ENCODE peak calls at places on chromosomes 2 and 18, in seven cellular contexts. One of them, this sample, is unnamed.

GRCh38 chr2:70692256-70692655 is 75.7 kb downstream of the ADD2 start:
- DNase-seq in activated gamma-delta T cell: no peak
- DNase-seq in stimulated activated CD4-positive, alpha-beta T cell treated with anti-CD3 and anti-CD28 coated beads, Interleukin-1b, Interleukin-23, amount 100 ng/mL, for 4 hours: no peak
- DNase-seq in activated CD8-positive, alpha-beta memory T cell treated with anti-CD3 and anti-CD28 coated beads for 24 hours: no peak
- DNase-seq in NCI-H345: no peak
- DNase-seq in ELR: no peak
- DNase-seq in ACHN: no peak
- DNase-seq in this sample: no peak

GRCh38 chr2:237859533-237860272 is at the start of gene RAMP1:
- DNase-seq in activated gamma-delta T cell: no peak
- DNase-seq in ACHN: no peak
- DNase-seq in NCI-H345: no peak
- DNase-seq in stimulated activated CD4-positive, alpha-beta T cell treated with anti-CD3 and anti-CD28 coated beads, Interleukin-1b, Interleukin-23, amount 100 ng/mL, for 4 hours: no peak
- DNase-seq in ELR: peak; percentile 32
- DNase-seq in activated CD8-positive, alpha-beta memory T cell treated with anti-CD3 and anti-CD28 coated beads for 24 hours: peak; percentile 58
- DNase-seq in this sample: peak; percentile 82

GRCh38 chr2:200077838-200078237 is 122.5 kb downstream of the MAIP1 start:
- DNase-seq in ELR: peak; percentile 78
- DNase-seq in ACHN: no peak
- DNase-seq in activated CD8-positive, alpha-beta memory T cell treated with anti-CD3 and anti-CD28 coated beads for 24 hours: no peak
- DNase-seq in activated gamma-delta T cell: no peak
- DNase-seq in stimulated activated CD4-positive, alpha-beta T cell treated with anti-CD3 and anti-CD28 coated beads, Interleukin-1b, Interleukin-23, amount 100 ng/mL, for 4 hours: no peak
- DNase-seq in NCI-H345: no peak
- DNase-seq in this sample: peak; percentile 16

GRCh38 chr18:10265560-10266235 is 188.7 kb upstream of the APCDD1 start:
- DNase-seq in activated gamma-delta T cell: no peak
- DNase-seq in ACHN: no peak
- DNase-seq in stimulated activated CD4-positive, alpha-beta T cell treated with anti-CD3 and anti-CD28 coated beads, Interleukin-1b, Interleukin-23, amount 100 ng/mL, for 4 hours: no peak
- DNase-seq in NCI-H345: no peak
- DNase-seq in ELR: no peak
- DNase-seq in activated CD8-positive, alpha-beta memory T cell treated with anti-CD3 and anti-CD28 coated beads for 24 hours: no peak
- DNase-seq in this sample: no peak

GRCh38 chr2:54899576-54900200 is 150.6 kb downstream of the RTN4 start:
- DNase-seq in activated gamma-delta T cell: no peak
- DNase-seq in NCI-H345: no peak
- DNase-seq in stimulated activated CD4-positive, alpha-beta T cell treated with anti-CD3 and anti-CD28 coated beads, Interleukin-1b, Interleukin-23, amount 100 ng/mL, for 4 hours: no peak
- DNase-seq in ELR: peak; percentile 76
- DNase-seq in activated CD8-positive, alpha-beta memory T cell treated with anti-CD3 and anti-CD28 coated beads for 24 hours: no peak
- DNase-seq in ACHN: peak; percentile 71
- DNase-seq in this sample: peak; percentile 65

GRCh38 chr18:30160124-30160523 is 882.4 kb downstream of the DSC3 start:
- DNase-seq in activated CD8-positive, alpha-beta memory T cell treated with anti-CD3 and anti-CD28 coated beads for 24 hours: no peak
- DNase-seq in stimulated activated CD4-positive, alpha-beta T cell treated with anti-CD3 and anti-CD28 coated beads, Interleukin-1b, Interleukin-23, amount 100 ng/mL, for 4 hours: no peak
- DNase-seq in ELR: no peak
- DNase-seq in activated gamma-delta T cell: no peak
- DNase-seq in NCI-H345: no peak
- DNase-seq in ACHN: no peak
- DNase-seq in this sample: no peak

GRCh38 chr2:236629961-236630872 is 60.6 kb downstream of the ACKR3 start:
- DNase-seq in ELR: no peak
- DNase-seq in activated CD8-positive, alpha-beta memory T cell treated with anti-CD3 and anti-CD28 coated beads for 24 hours: no peak
- DNase-seq in activated gamma-delta T cell: no peak
- DNase-seq in stimulated activated CD4-positive, alpha-beta T cell treated with anti-CD3 and anti-CD28 coated beads, Interleukin-1b, Interleukin-23, amount 100 ng/mL, for 4 hours: no peak
- DNase-seq in NCI-H345: no peak
- DNase-seq in ACHN: no peak
- DNase-seq in this sample: no peak

GRCh38 chr2:25431604-25432003 is 89.9 kb upstream of the DNMT3A start:
- DNase-seq in ACHN: no peak
- DNase-seq in activated CD8-positive, alpha-beta memory T cell treated with anti-CD3 and anti-CD28 coated beads for 24 hours: no peak
- DNase-seq in stimulated activated CD4-positive, alpha-beta T cell treated with anti-CD3 and anti-CD28 coated beads, Interleukin-1b, Interleukin-23, amount 100 ng/mL, for 4 hours: no peak
- DNase-seq in NCI-H345: no peak
- DNase-seq in activated gamma-delta T cell: no peak
- DNase-seq in ELR: no peak
- DNase-seq in this sample: no peak

GRCh38 chr18:66510357-66511027 is 93.4 kb downstream of the CDH19 start:
- DNase-seq in ACHN: no peak
- DNase-seq in activated gamma-delta T cell: no peak
- DNase-seq in ELR: no peak
- DNase-seq in activated CD8-positive, alpha-beta memory T cell treated with anti-CD3 and anti-CD28 coated beads for 24 hours: no peak
- DNase-seq in NCI-H345: no peak
- DNase-seq in stimulated activated CD4-positive, alpha-beta T cell treated with anti-CD3 and anti-CD28 coated beads, Interleukin-1b, Interleukin-23, amount 100 ng/mL, for 4 hours: no peak
- DNase-seq in this sample: no peak

GRCh38 chr2:215476424-215476823 is 40.6 kb upstream of the FN1 start:
- DNase-seq in ACHN: no peak
- DNase-seq in stimulated activated CD4-positive, alpha-beta T cell treated with anti-CD3 and anti-CD28 coated beads, Interleukin-1b, Interleukin-23, amount 100 ng/mL, for 4 hours: no peak
- DNase-seq in NCI-H345: no peak
- DNase-seq in activated gamma-delta T cell: no peak
- DNase-seq in ELR: peak; percentile 44
- DNase-seq in activated CD8-positive, alpha-beta memory T cell treated with anti-CD3 and anti-CD28 coated beads for 24 hours: no peak
- DNase-seq in this sample: no peak

GRCh38 chr2:105288133-105288532 is 41.4 kb downstream of the TGFBRAP1 start:
- DNase-seq in activated gamma-delta T cell: no peak
- DNase-seq in stimulated activated CD4-positive, alpha-beta T cell treated with anti-CD3 and anti-CD28 coated beads, Interleukin-1b, Interleukin-23, amount 100 ng/mL, for 4 hours: no peak
- DNase-seq in activated CD8-positive, alpha-beta memory T cell treated with anti-CD3 and anti-CD28 coated beads for 24 hours: no peak
- DNase-seq in NCI-H345: no peak
- DNase-seq in ACHN: no peak
- DNase-seq in ELR: no peak
- DNase-seq in this sample: no peak

GRCh38 chr2:221444106-221444505 is 128.0 kb downstream of the EPHA4 start:
- DNase-seq in ACHN: peak; percentile 6
- DNase-seq in stimulated activated CD4-positive, alpha-beta T cell treated with anti-CD3 and anti-CD28 coated beads, Interleukin-1b, Interleukin-23, amount 100 ng/mL, for 4 hours: no peak
- DNase-seq in ELR: peak; percentile 63
- DNase-seq in activated gamma-delta T cell: no peak
- DNase-seq in NCI-H345: no peak
- DNase-seq in activated CD8-positive, alpha-beta memory T cell treated with anti-CD3 and anti-CD28 coated beads for 24 hours: no peak
- DNase-seq in this sample: no peak

GRCh38 chr2:169625781-169626180 is 41.6 kb downstream of the PPIG start:
- DNase-seq in ACHN: no peak
- DNase-seq in activated CD8-positive, alpha-beta memory T cell treated with anti-CD3 and anti-CD28 coated beads for 24 hours: no peak
- DNase-seq in stimulated activated CD4-positive, alpha-beta T cell treated with anti-CD3 and anti-CD28 coated beads, Interleukin-1b, Interleukin-23, amount 100 ng/mL, for 4 hours: no peak
- DNase-seq in activated gamma-delta T cell: no peak
- DNase-seq in ELR: no peak
- DNase-seq in NCI-H345: no peak
- DNase-seq in this sample: no peak

GRCh38 chr2:154452906-154453493 is 245.5 kb upstream of the KCNJ3 start:
- DNase-seq in activated gamma-delta T cell: no peak
- DNase-seq in NCI-H345: no peak
- DNase-seq in activated CD8-positive, alpha-beta memory T cell treated with anti-CD3 and anti-CD28 coated beads for 24 hours: no peak
- DNase-seq in stimulated activated CD4-positive, alpha-beta T cell treated with anti-CD3 and anti-CD28 coated beads, Interleukin-1b, Interleukin-23, amount 100 ng/mL, for 4 hours: no peak
- DNase-seq in ACHN: peak; percentile 39
- DNase-seq in ELR: peak; percentile 7
- DNase-seq in this sample: peak; percentile 63

GRCh38 chr2:120239488-120240287 is 13.0 kb upstream of the RALB start:
- DNase-seq in stimulated activated CD4-positive, alpha-beta T cell treated with anti-CD3 and anti-CD28 coated beads, Interleukin-1b, Interleukin-23, amount 100 ng/mL, for 4 hours: no peak
- DNase-seq in ACHN: peak; percentile 86
- DNase-seq in ELR: peak; percentile 93
- DNase-seq in NCI-H345: no peak
- DNase-seq in activated CD8-positive, alpha-beta memory T cell treated with anti-CD3 and anti-CD28 coated beads for 24 hours: no peak
- DNase-seq in activated gamma-delta T cell: no peak
- DNase-seq in this sample: no peak

GRCh38 chr2:136319227-136319626 is 201.3 kb upstream of the CXCR4 start:
- DNase-seq in NCI-H345: no peak
- DNase-seq in activated gamma-delta T cell: no peak
- DNase-seq in activated CD8-positive, alpha-beta memory T cell treated with anti-CD3 and anti-CD28 coated beads for 24 hours: no peak
- DNase-seq in ACHN: no peak
- DNase-seq in ELR: no peak
- DNase-seq in stimulated activated CD4-positive, alpha-beta T cell treated with anti-CD3 and anti-CD28 coated beads, Interleukin-1b, Interleukin-23, amount 100 ng/mL, for 4 hours: no peak
- DNase-seq in this sample: no peak

GRCh38 chr2:182379235-182379634 is 47.6 kb downstream of the PDE1A start:
- DNase-seq in NCI-H345: peak; percentile 1
- DNase-seq in activated gamma-delta T cell: no peak
- DNase-seq in stimulated activated CD4-positive, alpha-beta T cell treated with anti-CD3 and anti-CD28 coated beads, Interleukin-1b, Interleukin-23, amount 100 ng/mL, for 4 hours: no peak
- DNase-seq in ELR: no peak
- DNase-seq in activated CD8-positive, alpha-beta memory T cell treated with anti-CD3 and anti-CD28 coated beads for 24 hours: no peak
- DNase-seq in ACHN: no peak
- DNase-seq in this sample: peak; percentile 44

GRCh38 chr2:128660836-128661235 is 342.2 kb upstream of the HS6ST1 start:
- DNase-seq in NCI-H345: no peak
- DNase-seq in activated gamma-delta T cell: no peak
- DNase-seq in ACHN: no peak
- DNase-seq in activated CD8-positive, alpha-beta memory T cell treated with anti-CD3 and anti-CD28 coated beads for 24 hours: no peak
- DNase-seq in ELR: no peak
- DNase-seq in stimulated activated CD4-positive, alpha-beta T cell treated with anti-CD3 and anti-CD28 coated beads, Interleukin-1b, Interleukin-23, amount 100 ng/mL, for 4 hours: no peak
- DNase-seq in this sample: no peak

GRCh38 chr2:131014141-131014540 is 79.1 kb downstream of the FAM168B start:
- DNase-seq in NCI-H345: no peak
- DNase-seq in activated gamma-delta T cell: no peak
- DNase-seq in ACHN: no peak
- DNase-seq in ELR: no peak
- DNase-seq in activated CD8-positive, alpha-beta memory T cell treated with anti-CD3 and anti-CD28 coated beads for 24 hours: no peak
- DNase-seq in stimulated activated CD4-positive, alpha-beta T cell treated with anti-CD3 and anti-CD28 coated beads, Interleukin-1b, Interleukin-23, amount 100 ng/mL, for 4 hours: no peak
- DNase-seq in this sample: no peak

GRCh38 chr2:241014224-241014623 is 15.8 kb downstream of the SNED1 start:
- DNase-seq in activated CD8-positive, alpha-beta memory T cell treated with anti-CD3 and anti-CD28 coated beads for 24 hours: peak; percentile 42
- DNase-seq in NCI-H345: no peak
- DNase-seq in ACHN: no peak
- DNase-seq in stimulated activated CD4-positive, alpha-beta T cell treated with anti-CD3 and anti-CD28 coated beads, Interleukin-1b, Interleukin-23, amount 100 ng/mL, for 4 hours: no peak
- DNase-seq in ELR: no peak
- DNase-seq in activated gamma-delta T cell: no peak
- DNase-seq in this sample: no peak

GRCh38 chr2:44009136-44009744 is 13.5 kb upstream of the LRPPRC start:
- DNase-seq in activated gamma-delta T cell: no peak
- DNase-seq in stimulated activated CD4-positive, alpha-beta T cell treated with anti-CD3 and anti-CD28 coated beads, Interleukin-1b, Interleukin-23, amount 100 ng/mL, for 4 hours: no peak
- DNase-seq in activated CD8-positive, alpha-beta memory T cell treated with anti-CD3 and anti-CD28 coated beads for 24 hours: no peak
- DNase-seq in NCI-H345: no peak
- DNase-seq in ACHN: no peak
- DNase-seq in ELR: no peak
- DNase-seq in this sample: no peak

GRCh38 chr2:178106053-178106452 is 6.2 kb upstream of the RBM45 start:
- DNase-seq in activated CD8-positive, alpha-beta memory T cell treated with anti-CD3 and anti-CD28 coated beads for 24 hours: no peak
- DNase-seq in activated gamma-delta T cell: no peak
- DNase-seq in ELR: no peak
- DNase-seq in NCI-H345: no peak
- DNase-seq in stimulated activated CD4-positive, alpha-beta T cell treated with anti-CD3 and anti-CD28 coated beads, Interleukin-1b, Interleukin-23, amount 100 ng/mL, for 4 hours: no peak
- DNase-seq in ACHN: no peak
- DNase-seq in this sample: no peak

GRCh38 chr18:78431606-78432005 is 548.0 kb upstream of the SALL3 start:
- DNase-seq in activated gamma-delta T cell: no peak
- DNase-seq in ELR: no peak
- DNase-seq in stimulated activated CD4-positive, alpha-beta T cell treated with anti-CD3 and anti-CD28 coated beads, Interleukin-1b, Interleukin-23, amount 100 ng/mL, for 4 hours: no peak
- DNase-seq in activated CD8-positive, alpha-beta memory T cell treated with anti-CD3 and anti-CD28 coated beads for 24 hours: no peak
- DNase-seq in NCI-H345: no peak
- DNase-seq in ACHN: no peak
- DNase-seq in this sample: no peak

GRCh38 chr2:66496680-66497420 is 61.9 kb downstream of the MEIS1 start:
- DNase-seq in stimulated activated CD4-positive, alpha-beta T cell treated with anti-CD3 and anti-CD28 coated beads, Interleukin-1b, Interleukin-23, amount 100 ng/mL, for 4 hours: no peak
- DNase-seq in ELR: no peak
- DNase-seq in activated gamma-delta T cell: no peak
- DNase-seq in activated CD8-positive, alpha-beta memory T cell treated with anti-CD3 and anti-CD28 coated beads for 24 hours: no peak
- DNase-seq in ACHN: no peak
- DNase-seq in NCI-H345: no peak
- DNase-seq in this sample: no peak

GRCh38 chr18:37175727-37176126 is 346.8 kb downstream of the KIAA1328 start:
- DNase-seq in stimulated activated CD4-positive, alpha-beta T cell treated with anti-CD3 and anti-CD28 coated beads, Interleukin-1b, Interleukin-23, amount 100 ng/mL, for 4 hours: no peak
- DNase-seq in ACHN: no peak
- DNase-seq in NCI-H345: no peak
- DNase-seq in activated CD8-positive, alpha-beta memory T cell treated with anti-CD3 and anti-CD28 coated beads for 24 hours: no peak
- DNase-seq in ELR: no peak
- DNase-seq in activated gamma-delta T cell: no peak
- DNase-seq in this sample: no peak

GRCh38 chr2:143218621-143219020 is 89.4 kb downstream of the ARHGAP15 start:
- DNase-seq in ACHN: no peak
- DNase-seq in ELR: no peak
- DNase-seq in activated CD8-positive, alpha-beta memory T cell treated with anti-CD3 and anti-CD28 coated beads for 24 hours: no peak
- DNase-seq in activated gamma-delta T cell: no peak
- DNase-seq in NCI-H345: no peak
- DNase-seq in stimulated activated CD4-positive, alpha-beta T cell treated with anti-CD3 and anti-CD28 coated beads, Interleukin-1b, Interleukin-23, amount 100 ng/mL, for 4 hours: no peak
- DNase-seq in this sample: no peak

GRCh38 chr2:203341741-203342310 is 13.6 kb downstream of the ABI2 start:
- DNase-seq in stimulated activated CD4-positive, alpha-beta T cell treated with anti-CD3 and anti-CD28 coated beads, Interleukin-1b, Interleukin-23, amount 100 ng/mL, for 4 hours: no peak
- DNase-seq in ACHN: no peak
- DNase-seq in NCI-H345: no peak
- DNase-seq in activated CD8-positive, alpha-beta memory T cell treated with anti-CD3 and anti-CD28 coated beads for 24 hours: no peak
- DNase-seq in ELR: no peak
- DNase-seq in activated gamma-delta T cell: no peak
- DNase-seq in this sample: no peak

GRCh38 chr2:21330786-21331391 is 207.1 kb downstream of the TDRD15 start:
- DNase-seq in activated gamma-delta T cell: no peak
- DNase-seq in ELR: no peak
- DNase-seq in NCI-H345: no peak
- DNase-seq in stimulated activated CD4-positive, alpha-beta T cell treated with anti-CD3 and anti-CD28 coated beads, Interleukin-1b, Interleukin-23, amount 100 ng/mL, for 4 hours: no peak
- DNase-seq in ACHN: no peak
- DNase-seq in activated CD8-positive, alpha-beta memory T cell treated with anti-CD3 and anti-CD28 coated beads for 24 hours: no peak
- DNase-seq in this sample: no peak

GRCh38 chr18:31162419-31162793 is 250 bp downstream of the DSC1 start:
- DNase-seq in NCI-H345: no peak
- DNase-seq in ACHN: no peak
- DNase-seq in activated gamma-delta T cell: no peak
- DNase-seq in stimulated activated CD4-positive, alpha-beta T cell treated with anti-CD3 and anti-CD28 coated beads, Interleukin-1b, Interleukin-23, amount 100 ng/mL, for 4 hours: no peak
- DNase-seq in ELR: no peak
- DNase-seq in activated CD8-positive, alpha-beta memory T cell treated with anti-CD3 and anti-CD28 coated beads for 24 hours: no peak
- DNase-seq in this sample: no peak

GRCh38 chr2:97748397-97748796 is 35.0 kb downstream of the ZAP70 start:
- DNase-seq in NCI-H345: peak; percentile 69
- DNase-seq in activated CD8-positive, alpha-beta memory T cell treated with anti-CD3 and anti-CD28 coated beads for 24 hours: peak; percentile 87
- DNase-seq in stimulated activated CD4-positive, alpha-beta T cell treated with anti-CD3 and anti-CD28 coated beads, Interleukin-1b, Interleukin-23, amount 100 ng/mL, for 4 hours: peak; percentile 47
- DNase-seq in ACHN: peak; percentile 49
- DNase-seq in activated gamma-delta T cell: no peak
- DNase-seq in ELR: peak; percentile 47
- DNase-seq in this sample: peak; percentile 61

GRCh38 chr18:44943201-44943881 is 262.7 kb downstream of the SETBP1 start:
- DNase-seq in stimulated activated CD4-positive, alpha-beta T cell treated with anti-CD3 and anti-CD28 coated beads, Interleukin-1b, Interleukin-23, amount 100 ng/mL, for 4 hours: no peak
- DNase-seq in NCI-H345: peak; percentile 54
- DNase-seq in ELR: no peak
- DNase-seq in ACHN: peak; percentile 49
- DNase-seq in activated CD8-positive, alpha-beta memory T cell treated with anti-CD3 and anti-CD28 coated beads for 24 hours: no peak
- DNase-seq in activated gamma-delta T cell: no peak
- DNase-seq in this sample: no peak

GRCh38 chr2:8144131-8144631 is 537.7 kb upstream of the ID2 start:
- DNase-seq in stimulated activated CD4-positive, alpha-beta T cell treated with anti-CD3 and anti-CD28 coated beads, Interleukin-1b, Interleukin-23, amount 100 ng/mL, for 4 hours: no peak
- DNase-seq in activated gamma-delta T cell: no peak
- DNase-seq in NCI-H345: no peak
- DNase-seq in ACHN: no peak
- DNase-seq in ELR: no peak
- DNase-seq in activated CD8-positive, alpha-beta memory T cell treated with anti-CD3 and anti-CD28 coated beads for 24 hours: no peak
- DNase-seq in this sample: no peak

GRCh38 chr2:180873219-180873618 is 107.2 kb upstream of the UBE2E3 start:
- DNase-seq in NCI-H345: no peak
- DNase-seq in stimulated activated CD4-positive, alpha-beta T cell treated with anti-CD3 and anti-CD28 coated beads, Interleukin-1b, Interleukin-23, amount 100 ng/mL, for 4 hours: no peak
- DNase-seq in ELR: no peak
- DNase-seq in activated CD8-positive, alpha-beta memory T cell treated with anti-CD3 and anti-CD28 coated beads for 24 hours: no peak
- DNase-seq in ACHN: peak; percentile 4
- DNase-seq in activated gamma-delta T cell: no peak
- DNase-seq in this sample: no peak

GRCh38 chr2:185608799-185609198 is 129.8 kb upstream of the FSIP2 start:
- DNase-seq in activated CD8-positive, alpha-beta memory T cell treated with anti-CD3 and anti-CD28 coated beads for 24 hours: no peak
- DNase-seq in NCI-H345: no peak
- DNase-seq in ACHN: peak; percentile 74
- DNase-seq in activated gamma-delta T cell: no peak
- DNase-seq in stimulated activated CD4-positive, alpha-beta T cell treated with anti-CD3 and anti-CD28 coated beads, Interleukin-1b, Interleukin-23, amount 100 ng/mL, for 4 hours: no peak
- DNase-seq in ELR: peak; percentile 67
- DNase-seq in this sample: peak; percentile 74

GRCh38 chr2:120617055-120617454 is 118.6 kb upstream of the GLI2 start:
- DNase-seq in ACHN: no peak
- DNase-seq in activated CD8-positive, alpha-beta memory T cell treated with anti-CD3 and anti-CD28 coated beads for 24 hours: no peak
- DNase-seq in NCI-H345: no peak
- DNase-seq in stimulated activated CD4-positive, alpha-beta T cell treated with anti-CD3 and anti-CD28 coated beads, Interleukin-1b, Interleukin-23, amount 100 ng/mL, for 4 hours: no peak
- DNase-seq in activated gamma-delta T cell: no peak
- DNase-seq in ELR: no peak
- DNase-seq in this sample: no peak

GRCh38 chr18:2304378-2305175 is 266.7 kb downstream of the METTL4 start:
- DNase-seq in ELR: peak; percentile 82
- DNase-seq in NCI-H345: no peak
- DNase-seq in activated gamma-delta T cell: no peak
- DNase-seq in ACHN: no peak
- DNase-seq in activated CD8-positive, alpha-beta memory T cell treated with anti-CD3 and anti-CD28 coated beads for 24 hours: no peak
- DNase-seq in stimulated activated CD4-positive, alpha-beta T cell treated with anti-CD3 and anti-CD28 coated beads, Interleukin-1b, Interleukin-23, amount 100 ng/mL, for 4 hours: no peak
- DNase-seq in this sample: peak; percentile 77

GRCh38 chr2:3172265-3172935 is 205.2 kb downstream of the EIPR1 start:
- DNase-seq in activated CD8-positive, alpha-beta memory T cell treated with anti-CD3 and anti-CD28 coated beads for 24 hours: no peak
- DNase-seq in stimulated activated CD4-positive, alpha-beta T cell treated with anti-CD3 and anti-CD28 coated beads, Interleukin-1b, Interleukin-23, amount 100 ng/mL, for 4 hours: no peak
- DNase-seq in NCI-H345: peak; percentile 64
- DNase-seq in ELR: no peak
- DNase-seq in activated gamma-delta T cell: no peak
- DNase-seq in ACHN: no peak
- DNase-seq in this sample: no peak

GRCh38 chr18:79866889-79867574 is 69.3 kb downstream of the KCNG2 start:
- DNase-seq in ACHN: no peak
- DNase-seq in ELR: peak; percentile 38
- DNase-seq in NCI-H345: no peak
- DNase-seq in activated CD8-positive, alpha-beta memory T cell treated with anti-CD3 and anti-CD28 coated beads for 24 hours: peak; percentile 35
- DNase-seq in activated gamma-delta T cell: no peak
- DNase-seq in stimulated activated CD4-positive, alpha-beta T cell treated with anti-CD3 and anti-CD28 coated beads, Interleukin-1b, Interleukin-23, amount 100 ng/mL, for 4 hours: no peak
- DNase-seq in this sample: peak; percentile 56